ENCODE peak calls at places on chromosomes 5 and 9, in four cellular contexts. A, C, U and N are unnamed samples.

GRCh38 chr9:136180586-136180985 is 24.3 kb downstream of the LHX3 start:
- DNase-seq in A (no peak), C (no peak), U (no peak), N (no peak)

GRCh38 chr5:144198386-144198785 is 27.7 kb downstream of the KCTD16 start:
- DNase-seq in A (no peak), C (no peak), U (no peak), N (peak; percentile 41)

GRCh38 chr9:124353811-124354274 is 61.4 kb downstream of the PSMB7 start:
- DNase-seq in A (no peak), C (no peak), U (peak; percentile 12), N (peak; percentile 71)

GRCh38 chr9:115606851-115607250 is 488.9 kb upstream of the TNC start:
- DNase-seq in A (no peak), C (no peak), U (peak; percentile 81), N (peak; percentile 41)

GRCh38 chr9:136906251-136906650 is 19.9 kb downstream of the TRAF2 start:
- DNase-seq in A (no peak), C (no peak), U (no peak), N (no peak)

GRCh38 chr9:34145165-34145564 is 18.7 kb upstream of the DCAF12 start:
- DNase-seq in A (no peak), C (peak; percentile 14), U (no peak), N (peak; percentile 38)

GRCh38 chr5:57681942-57682341 is 199.3 kb upstream of the ACTBL2 start:
- DNase-seq in A (peak; percentile 51), C (no peak), U (no peak), N (no peak)

GRCh38 chr5:16987776-16988175 is 51.7 kb upstream of the MYO10 start:
- DNase-seq in A (no peak), C (no peak), U (no peak), N (no peak)

GRCh38 chr5:96259211-96259772 is 173.8 kb downstream of the PCSK1 start:
- DNase-seq in A (no peak), C (peak; percentile 8), U (no peak), N (peak; percentile 67)

GRCh38 chr5:83721878-83722779 is 1.5 kb upstream of the HAPLN1 start:
- DNase-seq in A (peak; percentile 79), C (peak; percentile 57), U (no peak), N (peak; percentile 74)

GRCh38 chr9:82924243-82924605 is 138.7 kb downstream of the RASEF start:
- DNase-seq in A (no peak), C (no peak), U (no peak), N (no peak)

GRCh38 chr9:129145841-129146292 is 32.2 kb downstream of the IER5L start:
- DNase-seq in A (peak; percentile 80), C (no peak), U (no peak), N (peak; percentile 87)

GRCh38 chr9:114957558-114957957 is 27.2 kb upstream of the TNFSF8 start:
- DNase-seq in A (no peak), C (peak; percentile 9), U (no peak), N (no peak)

GRCh38 chr9:98087420-98088354 is 31.2 kb downstream of the NANS start:
- DNase-seq in A (peak; percentile 39), C (no peak), U (no peak), N (peak; percentile 75)
- H3K4me3 ChIP-seq in A (peak overlapping the region; percentile 41), C (no peak overlapping the region), U (no peak overlapping the region), N (peak overlapping the region; percentile 34)

DNA sequence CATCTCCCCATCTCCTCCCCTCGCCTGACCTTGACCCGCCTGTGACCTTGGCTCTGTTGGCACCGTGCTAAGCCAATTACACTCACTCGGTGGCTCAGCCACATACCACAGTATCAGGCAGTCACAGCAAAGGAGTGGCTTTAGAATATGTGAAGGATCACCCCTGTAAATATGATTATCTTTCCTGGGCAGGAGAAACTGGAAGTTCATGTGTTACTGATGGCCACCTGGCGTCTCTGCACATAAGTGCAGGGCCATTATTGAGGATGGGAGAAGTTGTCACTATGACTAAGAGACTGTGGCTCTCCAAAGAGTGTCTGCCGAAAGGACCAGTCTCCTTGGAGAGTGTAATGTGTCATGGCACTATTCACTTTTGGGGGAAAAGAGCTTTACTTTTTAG is 116.9 kb upstream of the S1PR3 start:
- DNase-seq in A (no peak), C (no peak), U (no peak), N (no peak)
- TF ChIP-seq CTCF in A (peak; percentile 49), C (peak; percentile 15), U (no peak), N (no peak)

GRCh38 chr5:53942724-53943123 is 367.6 kb downstream of the ARL15 start:
- DNase-seq in A (peak; percentile 44), C (no peak), U (no peak), N (peak; percentile 43)

GRCh38 chr5:53944981-53945380 is 365.4 kb downstream of the ARL15 start:
- DNase-seq in A (peak; percentile 36), C (no peak), U (no peak), N (no peak)

GRCh38 chr5:53948598-53948997 is 361.8 kb downstream of the ARL15 start:
- DNase-seq in A (no peak), C (no peak), U (no peak), N (no peak)

GRCh38 chr5:53946405-53947100 is 363.8 kb downstream of the ARL15 start:
- DNase-seq in A (no peak), C (no peak), U (no peak), N (no peak)

DNA sequence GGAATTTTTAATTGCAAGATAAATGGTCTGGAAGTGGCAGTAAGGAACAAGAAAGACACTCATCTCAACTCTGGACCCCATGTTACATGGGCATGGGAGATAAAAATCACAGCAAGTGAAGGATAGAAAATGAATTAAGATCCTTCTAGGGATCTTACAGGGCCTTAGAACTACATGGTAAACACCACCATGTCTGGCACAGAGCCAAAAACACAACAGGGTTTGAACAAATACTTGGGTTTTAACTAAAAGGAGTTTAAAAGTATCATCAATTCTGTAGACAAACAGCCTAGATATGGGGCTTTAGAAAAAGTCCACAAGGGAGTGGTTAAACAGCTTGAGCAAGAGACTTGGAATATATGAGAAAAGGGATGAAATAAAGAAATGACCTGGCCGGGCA is 366.4 kb downstream of the ARL15 start:
- DNase-seq in A (no peak), C (no peak), U (no peak), N (no peak)
- H3K4me3 ChIP-seq in A (no peak overlapping the region), C (no peak overlapping the region), U (no peak overlapping the region), N (no peak overlapping the region)

GRCh38 chr5:149127394-149127955 is 13.8 kb upstream of the ABLIM3 start:
- DNase-seq in A (no peak), C (no peak), U (no peak), N (no peak)

GRCh38 chr5:149126898-149127297 is 14.4 kb upstream of the ABLIM3 start:
- DNase-seq in A (no peak), C (no peak), U (no peak), N (peak; percentile 42)

GRCh38 chr5:149128023-149128875 is 13.0 kb upstream of the ABLIM3 start:
- DNase-seq in A (peak; percentile 47), C (peak; percentile 17), U (no peak), N (no peak)

GRCh38 chr5:149123211-149123610 is 18.1 kb upstream of the ABLIM3 start:
- DNase-seq in A (no peak), C (no peak), U (no peak), N (no peak)

GRCh38 chr5:149125386-149125891 is 15.9 kb upstream of the ABLIM3 start:
- DNase-seq in A (no peak), C (no peak), U (no peak), N (no peak)
- TF ChIP-seq CTCF in A (peak; percentile 60), C (no peak), U (peak; percentile 37), N (peak; percentile 16)

GRCh38 chr5:119290607-119291006 is 65.2 kb upstream of the TNFAIP8 start:
- DNase-seq in A (no peak), C (no peak), U (no peak), N (no peak)

GRCh38 chr5:119293202-119293829 is 62.5 kb upstream of the TNFAIP8 start:
- DNase-seq in A (no peak), C (no peak), U (no peak), N (no peak)

GRCh38 chr5:119290161-119290569 is 65.7 kb upstream of the TNFAIP8 start:
- DNase-seq in A (peak; percentile 20), C (peak; percentile 85), U (no peak), N (no peak)

GRCh38 chr5:119291056-119291455 is 64.8 kb upstream of the TNFAIP8 start:
- DNase-seq in A (no peak), C (no peak), U (no peak), N (no peak)

GRCh38 chr5:119291877-119292276 is 63.9 kb upstream of the TNFAIP8 start:
- DNase-seq in A (no peak), C (no peak), U (no peak), N (no peak)
- H3K4me3 ChIP-seq in A (no peak overlapping the region), C (no peak overlapping the region), U (no peak overlapping the region), N (no peak overlapping the region)

GRCh38 chr5:107855171-107855570 is 184.4 kb upstream of the EFNA5 start:
- DNase-seq in A (no peak), C (no peak), U (no peak), N (no peak)
- TF ChIP-seq CTCF in A (no peak), C (no peak), U (no peak), N (peak; percentile 21)

DNA sequence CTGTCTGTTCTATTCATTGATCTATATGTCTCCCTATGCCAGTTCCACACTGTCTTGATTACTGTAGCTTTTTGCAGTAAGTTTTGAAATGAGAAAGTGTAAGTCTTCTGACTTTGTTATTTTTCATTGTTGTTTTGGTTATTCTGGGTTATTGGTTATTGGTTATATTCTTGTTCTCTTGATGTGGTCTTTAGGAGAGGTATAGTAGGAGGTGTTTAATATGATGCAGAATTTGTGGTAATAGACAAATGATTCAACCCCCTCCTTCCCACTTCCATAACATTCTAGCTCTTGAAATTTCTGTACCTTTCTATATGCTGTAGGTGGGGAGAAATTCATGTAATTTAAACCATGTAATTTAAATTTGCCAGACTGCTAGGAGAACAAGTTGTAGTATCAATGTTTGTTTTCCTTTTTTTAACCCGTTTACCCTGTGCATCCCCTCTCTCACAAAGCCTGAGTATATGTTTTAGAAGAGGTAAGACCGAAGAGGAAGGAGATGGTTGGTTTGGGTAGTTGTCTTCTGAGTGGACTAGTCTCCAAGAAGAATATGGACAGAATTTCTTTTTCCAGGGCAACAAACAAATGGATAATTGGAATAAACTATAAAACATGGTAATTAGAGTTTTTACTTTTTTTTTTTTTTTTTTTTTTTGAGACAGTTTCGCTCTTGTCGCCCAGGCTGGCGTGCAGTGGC is 19.2 kb downstream of the ANKHD1 start:
- DNase-seq in A (no peak), C (no peak), U (no peak), N (no peak)
- H3K4me3 ChIP-seq in A (no peak overlapping the region), C (no peak overlapping the region), U (no peak overlapping the region), N (no peak overlapping the region)

GRCh38 chr9:99298660-99299059 is 76.6 kb downstream of the SEC61B start:
- DNase-seq in A (no peak), C (no peak), U (no peak), N (no peak)

GRCh38 chr9:99300103-99300439 is 78.0 kb downstream of the SEC61B start:
- DNase-seq in A (no peak), C (no peak), U (no peak), N (no peak)

GRCh38 chr9:99300603-99301002 is 78.5 kb downstream of the SEC61B start:
- DNase-seq in A (no peak), C (no peak), U (no peak), N (no peak)

GRCh38 chr9:99296375-99296951 is 74.4 kb downstream of the SEC61B start:
- DNase-seq in A (no peak), C (peak; percentile 67), U (no peak), N (no peak)

GRCh38 chr9:99299214-99300102 is 77.4 kb downstream of the SEC61B start:
- DNase-seq in A (peak; percentile 66), C (peak; percentile 16), U (peak; percentile 20), N (peak; percentile 75)
- TF ChIP-seq CTCF in A (peak; percentile 7), C (no peak), U (peak; percentile 20), N (peak; percentile 25)

GRCh38 chr5:151063136-151063544 is 17.7 kb downstream of the TNIP1 start:
- DNase-seq in A (peak; percentile 93), C (no peak), U (no peak), N (peak; percentile 89)
- H3K4me3 ChIP-seq in A (no peak overlapping the region), C (no peak overlapping the region), U (no peak overlapping the region), N (no peak overlapping the region)

GRCh38 chr5:100840364-100840763 is 62.7 kb downstream of the ST8SIA4 start:
- DNase-seq in A (peak; percentile 61), C (peak; percentile 85), U (no peak), N (no peak)
- TF ChIP-seq CTCF in A (no peak), C (no peak), U (no peak), N (no peak)